ENCODE peak calls at places on chromosomes 2 and 18, in ten cellular contexts. C, F, S, N, W, Z, K, A, V and B are unnamed samples.
A peak's percentile ranks its signal among the peaks of the same experiment; 100 is the strongest.

GRCh38 chr2:214069254-214069653 is 341.6 kb upstream of the VWC2L start:
- DNase-seq in C (peak; percentile 83), K (no peak), N (no peak), W (no peak), Z (peak; percentile 22), S (peak; percentile 5), A (no peak), V (peak; percentile 83), F (no peak), B (peak; percentile 40)

GRCh38 chr18:52617931-52618330 is 277.9 kb downstream of the DCC start:
- DNase-seq in C (no peak), K (no peak), S (no peak), V (no peak), N (no peak), W (no peak), Z (no peak), A (no peak), F (no peak), B (no peak)

GRCh38 chr2:219285894-219286425 is 6.8 kb downstream of the DNAJB2 start:
- DNase-seq in S (no peak), W (no peak), A (peak; percentile 70), Z (peak; percentile 73), C (no peak), N (no peak), V (no peak), F (no peak), K (peak; percentile 59), B (no peak)

GRCh38 chr18:63236990-63237389 is 82.6 kb downstream of the BCL2 start:
- DNase-seq in Z (peak; percentile 64), A (peak; percentile 49), C (no peak), K (no peak), F (no peak), S (no peak), N (no peak), W (peak; percentile 13), V (no peak), B (no peak)

GRCh38 chr2:45625824-45626223 is 14.8 kb upstream of the SRBD1 start:
- DNase-seq in A (no peak), W (no peak), C (no peak), V (no peak), K (no peak), F (no peak), N (no peak), S (no peak), Z (no peak), B (no peak)

GRCh38 chr2:18156002-18156401 is 277.5 kb downstream of the KCNS3 start:
- DNase-seq in S (no peak), N (no peak), W (no peak), A (no peak), V (no peak), K (no peak), F (no peak), C (no peak), Z (no peak), B (no peak)

GRCh38 chr2:86025229-86025820 is 80.4 kb downstream of the POLR1A start:
- DNase-seq in F (no peak), C (no peak), Z (no peak), S (no peak), A (no peak), V (peak; percentile 57), W (no peak), N (no peak), K (no peak), B (no peak)

GRCh38 chr2:105943977-105944376 is 199.3 kb downstream of the NCK2 start:
- DNase-seq in K (peak; percentile 16), Z (no peak), C (no peak), F (no peak), N (no peak), A (no peak), V (no peak), S (no peak), W (no peak), B (no peak)

GRCh38 chr2:169476459-169476858 is 2.8 kb upstream of the BBS5 start:
- DNase-seq in F (no peak), A (no peak), C (peak; percentile 21), V (peak; percentile 17), W (no peak), K (no peak), S (peak; percentile 62), Z (no peak), N (no peak), B (no peak)

GRCh38 chr2:53867773-53868172 is 8.0 kb upstream of the GPR75 start:
- DNase-seq in S (no peak), A (no peak), C (no peak), N (no peak), W (no peak), Z (no peak), K (no peak), V (no peak), F (no peak), B (no peak)

DNA sequence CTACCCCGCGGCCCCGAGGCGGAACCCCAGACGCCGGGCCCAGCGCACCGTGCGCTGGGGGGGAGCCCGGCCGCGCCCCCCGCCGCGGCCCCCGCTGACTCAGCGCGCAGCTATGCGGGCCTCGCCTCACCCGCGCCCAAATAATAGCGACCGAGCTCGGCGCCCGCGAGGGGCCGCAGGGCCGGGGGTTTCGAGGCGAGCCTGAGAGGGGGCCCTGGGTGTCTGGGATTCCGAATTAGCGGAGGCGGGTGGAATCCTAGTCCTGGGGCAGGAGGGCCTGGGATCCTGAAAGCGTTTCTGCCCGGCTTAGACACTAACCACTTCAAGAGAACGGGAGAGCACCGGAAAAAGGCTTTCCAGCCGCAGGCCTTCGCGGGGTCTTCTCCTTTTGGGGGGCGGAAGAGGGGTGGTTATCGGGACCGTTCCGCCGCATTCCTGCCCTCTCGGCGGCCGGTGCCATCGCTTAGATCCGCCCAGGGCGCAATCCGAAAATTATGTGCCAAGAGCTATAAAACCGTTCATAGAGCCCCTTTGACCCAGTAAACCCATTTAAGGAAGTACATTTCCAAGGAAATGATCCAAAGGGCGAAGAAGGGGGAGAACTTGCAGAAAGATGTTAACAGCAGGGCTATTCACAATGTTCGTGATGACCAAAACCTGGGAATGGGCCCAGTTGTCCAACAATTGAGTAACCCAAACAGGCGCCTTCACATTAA is 678 bp upstream of the ROCK2 start:
- DNase-seq in A (peak; percentile 64), K (no peak), C (peak; percentile 76), S (peak; percentile 74), N (peak; percentile 51), F (no peak), Z (peak; percentile 88), W (peak; percentile 57), V (peak; percentile 82), B (peak; percentile 54)
- TF ChIP-seq POLR2A in A (no peak), K (peak; percentile 30), C (no peak), S (no peak), N (no peak), F (no peak), Z (no peak), W (no peak), V (no peak), B (peak; percentile 5)

DNA sequence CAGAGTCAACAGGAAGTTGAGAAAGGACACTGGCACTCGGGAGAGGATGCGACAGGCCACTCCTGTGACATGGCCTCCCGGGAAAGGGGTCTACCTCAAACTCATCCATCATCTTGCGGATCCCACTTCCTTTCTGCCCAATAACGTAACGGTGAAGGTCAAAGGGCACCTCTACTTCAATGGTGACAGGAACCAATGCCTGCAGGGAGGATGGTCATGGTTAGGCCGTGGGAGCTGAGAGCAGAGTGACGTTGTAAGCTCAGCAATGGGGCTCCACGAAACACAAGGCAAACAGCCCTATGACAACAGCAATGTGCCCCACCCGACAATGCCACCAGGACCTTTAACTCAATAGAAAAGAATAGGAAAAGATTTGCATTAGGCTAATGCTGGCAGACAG is 46.9 kb downstream of the ANO7 start:
- DNase-seq in C (no peak), W (no peak), A (no peak), S (no peak), K (no peak), Z (no peak), V (no peak), N (no peak), F (no peak), B (no peak)
- TF ChIP-seq POLR2A in C (no peak), W (no peak), A (no peak), S (no peak), K (no peak), Z (no peak), V (no peak), N (no peak), F (no peak), B (no peak)

DNA sequence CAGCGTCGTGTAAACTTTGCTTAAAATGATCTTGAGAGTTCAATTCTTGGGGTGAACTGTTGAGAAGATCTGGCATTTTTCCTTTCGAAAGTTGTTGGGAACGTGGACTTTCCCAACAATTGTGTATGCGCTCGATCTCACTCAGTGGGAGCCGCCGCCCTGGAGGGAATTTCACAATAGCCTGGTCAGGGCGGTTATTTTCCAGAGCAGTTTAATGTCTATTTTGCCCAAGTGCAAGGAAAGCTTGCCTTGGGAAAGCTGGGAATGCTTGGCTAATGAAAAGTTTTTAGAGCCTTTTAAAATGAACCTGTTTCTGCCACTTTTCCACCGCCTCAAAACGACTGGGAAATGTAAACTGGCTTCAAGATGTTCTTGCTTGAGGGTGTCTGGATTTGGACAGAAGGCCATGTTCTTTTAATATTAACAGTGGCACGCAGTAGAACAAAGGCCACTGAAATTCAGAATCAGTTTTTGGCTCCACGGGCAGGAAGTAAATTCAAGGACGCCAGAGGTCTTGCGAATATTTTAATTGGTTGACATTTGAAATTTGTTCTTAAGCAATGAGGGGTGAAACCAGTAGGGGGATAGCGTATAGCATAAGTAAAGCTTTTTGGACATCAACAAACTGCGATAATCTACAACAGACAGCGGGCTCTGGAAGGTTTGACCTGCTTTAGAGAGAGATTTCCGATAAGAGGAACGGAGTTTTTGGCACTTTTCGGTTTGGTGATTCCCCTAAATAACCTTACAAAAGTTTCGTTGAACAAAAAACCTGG is 1.2 kb downstream of the CFLAR start:
- DNase-seq in Z (peak; percentile 84), S (peak; percentile 84), N (peak; percentile 70), K (no peak), V (peak; percentile 88), F (no peak), C (peak; percentile 59), W (peak; percentile 64), A (peak; percentile 68), B (no peak)
- TF ChIP-seq POLR2A in Z (no peak), S (peak; percentile 24), N (no peak), K (no peak), V (no peak), F (peak; percentile 61), C (peak; percentile 38), W (no peak), A (no peak), B (no peak)

DNA sequence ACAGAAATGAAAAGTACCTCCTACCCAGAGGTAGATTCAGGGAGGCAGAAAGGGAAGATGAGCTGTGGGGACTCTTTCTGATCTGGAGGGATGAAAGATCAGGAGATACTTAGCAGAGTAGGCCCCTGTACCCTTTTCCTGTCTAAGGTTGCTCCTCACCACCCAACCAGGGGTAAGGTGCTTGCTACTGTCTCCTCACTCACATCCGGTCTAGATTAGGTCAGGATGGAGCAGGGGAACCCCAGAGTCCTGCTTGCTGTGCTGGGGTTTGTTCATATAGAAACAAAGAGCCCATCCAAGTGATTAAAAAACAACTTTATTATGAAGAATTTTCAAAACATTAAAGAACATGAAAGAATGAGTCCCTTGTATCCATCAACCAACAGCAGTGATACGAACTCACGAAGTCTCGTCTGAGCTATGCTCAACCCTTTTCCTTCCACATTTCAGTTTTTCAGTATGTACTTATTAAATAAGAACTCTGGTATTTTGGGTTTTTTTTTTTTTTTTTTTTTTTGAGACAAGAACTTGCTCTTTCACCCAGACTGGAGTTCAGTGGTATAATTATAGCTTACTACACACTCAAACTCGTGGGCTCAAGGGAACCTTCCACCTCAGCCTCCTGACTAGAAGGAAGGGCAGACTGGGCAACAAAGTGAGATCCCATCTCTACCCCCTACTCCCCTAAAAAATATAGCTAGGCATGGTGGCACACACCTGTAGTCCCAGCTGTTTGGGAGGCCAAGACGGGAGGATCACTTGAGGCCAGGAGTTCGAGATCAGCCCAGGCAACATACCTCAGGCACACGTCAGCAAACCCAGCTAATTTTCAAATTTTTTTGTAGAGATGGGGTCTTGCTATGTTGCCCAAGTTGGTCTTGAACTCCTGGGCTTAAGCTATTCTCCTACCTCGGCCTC is 28.5 kb upstream of the MCFD2 start:
- DNase-seq in S (no peak), W (no peak), A (no peak), N (no peak), F (peak; percentile 51), C (no peak), K (no peak), Z (no peak), V (no peak), B (no peak)
- TF ChIP-seq POLR2A in S (no peak), W (no peak), A (no peak), N (no peak), F (peak; percentile 82), C (no peak), K (no peak), Z (no peak), V (no peak), B (no peak)